ENCODE peak calls at places on chromosomes 6 and 20, in nine cellular contexts. F, E, M, C, X, P, B, H and V are unnamed samples.
A peak's percentile ranks its signal among the peaks of the same experiment; 100 is the strongest.

GRCh38 chr6:128487055-128487454 is 33.3 kb downstream of the PTPRK start:
- DNase-seq in B (peak; percentile 30), E (no peak), H (no peak), P (no peak), C (no peak), X (no peak), M (peak; percentile 21), F (no peak), V (no peak)

GRCh38 chr6:1254326-1254725 is 57.6 kb upstream of the FOXQ1 start:
- DNase-seq in X (no peak), B (no peak), H (no peak), M (no peak), F (no peak), P (no peak), E (no peak), C (no peak), V (no peak)

GRCh38 chr6:109690373-109690739 is 646 bp downstream of the AK9 start:
- DNase-seq in P (peak; percentile 41), X (peak; percentile 87), C (peak; percentile 75), F (peak; percentile 89), M (peak; percentile 69), E (no peak), B (no peak), H (no peak), V (peak; percentile 58)

GRCh38 chr20:46751856-46752255 is 42.4 kb downstream of the SLC2A10 start:
- DNase-seq in P (no peak), E (no peak), F (no peak), H (no peak), M (peak; percentile 63), X (no peak), B (no peak), C (no peak), V (no peak)

GRCh38 chr6:161152904-161153662 is 120.8 kb downstream of the AGPAT4 start:
- DNase-seq in B (no peak), X (peak; percentile 18), F (no peak), H (no peak), P (no peak), M (no peak), C (no peak), E (no peak), V (no peak)

GRCh38 chr20:51354769-51355319 is 187.7 kb downstream of the NFATC2 start:
- DNase-seq in X (no peak), P (no peak), B (peak; percentile 45), H (no peak), E (peak; percentile 83), M (no peak), C (no peak), F (peak; percentile 46), V (no peak)

GRCh38 chr20:33843854-33844253 is 32.7 kb downstream of the CHMP4B start:
- DNase-seq in M (no peak), X (no peak), E (no peak), H (no peak), F (no peak), P (no peak), C (no peak), B (peak; percentile 46), V (peak; percentile 61)

GRCh38 chr20:24610341-24611115 is 141.1 kb downstream of the SYNDIG1 start:
- DNase-seq in E (peak; percentile 53), X (no peak), M (no peak), B (peak; percentile 55), C (no peak), P (no peak), H (no peak), F (no peak), V (no peak)

GRCh38 chr20:5061209-5061608 is 58.5 kb downstream of the PCNA start:
- DNase-seq in X (no peak), B (no peak), H (no peak), E (peak; percentile 63), P (no peak), F (no peak), C (no peak), M (no peak), V (no peak)

GRCh38 chr20:22729180-22729579 is 144.8 kb upstream of the FOXA2 start:
- DNase-seq in E (no peak), X (no peak), C (no peak), M (no peak), H (no peak), F (no peak), P (no peak), B (no peak), V (peak; percentile 9)

GRCh38 chr6:7051780-7052440 is 55.9 kb upstream of the RREB1 start:
- DNase-seq in B (peak; percentile 56), M (peak; percentile 43), P (peak; percentile 55), H (no peak), C (peak; percentile 51), X (peak; percentile 71), E (peak; percentile 52), F (peak; percentile 86), V (peak; percentile 39)

GRCh38 chr20:63361507-63362425 is 617 bp upstream of the CHRNA4 start:
- DNase-seq in B (no peak), X (no peak), M (no peak), E (no peak), F (no peak), H (no peak), P (no peak), C (no peak), V (no peak)

GRCh38 chr20:62657956-62658355 is 15.7 kb downstream of the SLCO4A1 start:
- DNase-seq in F (no peak), H (no peak), C (no peak), M (no peak), P (no peak), B (no peak), E (no peak), X (no peak), V (no peak)

GRCh38 chr20:20369353-20370086 is 1.6 kb downstream of the INSM1 start:
- DNase-seq in B (no peak), P (no peak), F (no peak), C (peak; percentile 44), M (no peak), H (no peak), E (no peak), X (peak; percentile 57), V (peak; percentile 49)

GRCh38 chr20:62368629-62369507 is 1.8 kb upstream of the LAMA5 start:
- DNase-seq in M (peak; percentile 66), B (no peak), C (peak; percentile 96), P (no peak), F (no peak), X (peak; percentile 45), H (no peak), E (peak; percentile 51), V (no peak)

GRCh38 chr6:110067837-110068591 is 89.9 kb downstream of the GPR6 start:
- DNase-seq in X (no peak), E (peak; percentile 5), M (no peak), H (no peak), B (peak; percentile 81), C (no peak), P (no peak), F (no peak), V (no peak)

GRCh38 chr6:158231551-158232444 is 63.6 kb downstream of the GTF2H5 start:
- DNase-seq in P (peak; percentile 75), M (peak; percentile 85), H (peak; percentile 85), B (peak; percentile 50), E (peak; percentile 66), C (peak; percentile 83), X (peak; percentile 74), F (peak; percentile 90), V (peak; percentile 81)

GRCh38 chr6:170096191-170096802 is 194.6 kb downstream of the DLL1 start:
- DNase-seq in B (no peak), E (no peak), M (peak; percentile 70), C (no peak), P (no peak), H (peak; percentile 50), X (no peak), F (peak; percentile 46), V (no peak)

GRCh38 chr6:43496370-43497128 is 13.6 kb downstream of the LRRC73 start:
- DNase-seq in E (peak; percentile 68), H (no peak), F (no peak), B (peak; percentile 57), P (no peak), X (no peak), C (peak; percentile 86), M (peak; percentile 53), V (peak; percentile 35)
- TF ChIP-seq CTCF in E (peak; percentile 40), H (peak; percentile 29), F (peak; percentile 33), B (peak; percentile 74), P (peak; percentile 71), X (no peak), C (peak; percentile 90), M (peak; percentile 58), V (peak; percentile 45)

GRCh38 chr20:57397693-57398108 is 6.5 kb downstream of the RBM38 start:
- DNase-seq in M (no peak), C (no peak), P (peak; percentile 12), E (no peak), B (no peak), F (peak; percentile 64), H (no peak), X (peak; percentile 46), V (peak; percentile 56)
- H3K4me3 ChIP-seq in M (no peak overlapping the region), C (no peak overlapping the region), P (peak overlapping the region; percentile 38), E (no peak overlapping the region), B (no peak overlapping the region), F (no peak overlapping the region), H (no peak overlapping the region), X (no peak overlapping the region), V (peak overlapping the region; percentile 57)

GRCh38 chr20:15905661-15906060 is 667.6 kb downstream of the KIF16B start:
- DNase-seq in C (no peak), H (no peak), M (no peak), E (no peak), F (no peak), P (no peak), X (no peak), B (no peak), V (no peak)

GRCh38 chr20:15900443-15900842 is 672.8 kb downstream of the KIF16B start:
- DNase-seq in M (no peak), H (no peak), F (no peak), P (no peak), B (peak; percentile 11), E (peak; percentile 5), C (no peak), X (no peak), V (no peak)

GRCh38 chr20:15899972-15900371 is 673.3 kb downstream of the KIF16B start:
- DNase-seq in M (no peak), C (no peak), E (no peak), B (no peak), H (no peak), P (no peak), X (no peak), F (no peak), V (no peak)

GRCh38 chr20:15902493-15902892 is 670.8 kb downstream of the KIF16B start:
- DNase-seq in X (no peak), P (no peak), B (no peak), H (no peak), F (no peak), C (peak; percentile 71), M (peak; percentile 75), E (no peak), V (peak; percentile 42)
- TF ChIP-seq CTCF in X (no peak), P (no peak), B (peak; percentile 6), H (no peak), F (no peak), C (peak; percentile 73), M (peak; percentile 89), E (no peak), V (peak; percentile 27)

DNA sequence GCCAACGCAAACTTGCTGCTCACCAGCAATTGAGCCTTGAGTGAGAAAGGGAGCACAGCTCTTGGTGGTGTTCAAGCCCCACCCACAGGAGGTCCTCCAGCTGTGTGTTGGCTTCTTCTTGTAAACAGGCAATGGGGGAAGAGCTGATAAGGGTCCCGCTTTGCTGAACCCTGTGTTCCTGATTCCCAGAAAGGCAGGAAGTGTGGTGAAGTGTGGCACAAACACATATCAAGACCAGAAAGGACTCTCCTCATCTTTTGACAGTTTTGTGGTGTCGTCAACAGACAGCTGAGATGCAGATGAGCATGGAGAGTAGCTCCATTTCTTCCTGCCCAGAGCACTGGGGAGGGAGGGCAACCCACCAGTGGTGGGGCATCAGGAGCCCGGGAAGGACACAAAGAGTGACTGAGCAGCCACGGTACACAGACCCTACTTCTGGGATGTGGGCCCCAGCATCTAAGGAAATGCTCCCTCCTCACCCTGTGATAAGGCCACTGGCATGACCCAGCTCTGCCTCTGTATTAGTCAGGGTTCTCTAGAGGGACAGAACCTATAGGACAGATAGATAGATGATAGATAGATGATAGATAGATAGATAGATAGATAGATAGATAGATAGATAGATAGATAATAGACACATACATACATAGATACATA is 188.9 kb upstream of the TAB2 start:
- DNase-seq in C (no peak), H (no peak), E (no peak), F (no peak), P (peak; percentile 40), M (no peak), B (peak; percentile 65), X (no peak), V (peak; percentile 26)
- H3K4me3 ChIP-seq in C (no peak overlapping the region), H (no peak overlapping the region), E (no peak overlapping the region), F (no peak overlapping the region), P (no peak overlapping the region), M (no peak overlapping the region), B (no peak overlapping the region), X (no peak overlapping the region), V (no peak overlapping the region)